ENCODE peak calls at places on chromosomes 3 and 15, in seven cellular contexts. I is mesenchymal stem cell, M is H9, R is IMR-90, Q is neuronal stem cell, T is mesendoderm, B is H1. A is an unnamed sample.
A peak's percentile ranks its signal among the peaks of the same experiment; 100 is the strongest.

GRCh38 chr15:78617131-78617915 is 3.5 kb downstream of the CHRNA3 start:
- DNase-seq in I (no peak), M (peak; percentile 20), R (no peak), Q (no peak), T (no peak), B (peak; percentile 39), A (no peak)

GRCh38 chr15:98649621-98649995 is 1.3 kb downstream of the IGF1R start:
- DNase-seq in I (peak; percentile 67), M (no peak), R (no peak), Q (no peak), T (no peak), B (no peak), A (peak; percentile 7)

GRCh38 chr3:122555275-122556071 is 8.6 kb downstream of the PARP9 start:
- DNase-seq in I (no peak), M (no peak), R (peak; percentile 57), Q (no peak), T (peak; percentile 66), B (no peak), A (no peak)

GRCh38 chr3:122563717-122564025 is 429 bp downstream of the PARP9 start:
- DNase-seq in I (peak; percentile 37), M (no peak), R (no peak), Q (no peak), T (peak; percentile 21), B (no peak), A (no peak)

GRCh38 chr3:176631175-176631574 is 566.1 kb downstream of the TBL1XR1 start:
- DNase-seq in I (no peak), M (no peak), R (no peak), Q (no peak), T (no peak), B (no peak), A (no peak)

GRCh38 chr3:187261541-187261969 is 30.0 kb downstream of the MASP1 start:
- DNase-seq in I (peak; percentile 45), M (no peak), R (peak; percentile 94), Q (no peak), T (no peak), B (no peak), A (peak; percentile 85)

GRCh38 chr3:46214751-46215352 is 6.7 kb upstream of the CCR1 start:
- DNase-seq in I (peak; percentile 3), M (peak; percentile 64), R (no peak), Q (peak; percentile 14), T (peak; percentile 86), B (peak; percentile 58), A (peak; percentile 52)

GRCh38 chr15:61084502-61084901 is 144.6 kb downstream of the RORA start:
- DNase-seq in I (no peak), M (no peak), R (no peak), Q (no peak), T (no peak), B (no peak), A (no peak)

GRCh38 chr3:112130638-112130993 is 2.4 kb downstream of the GCSAM start:
- DNase-seq in I (no peak), M (no peak), R (no peak), Q (no peak), T (no peak), B (no peak), A (no peak)

GRCh38 chr3:64157150-64158035 is 67.9 kb downstream of the PRICKLE2 start:
- DNase-seq in I (no peak), M (no peak), R (no peak), Q (no peak), T (no peak), B (no peak), A (peak; percentile 76)

GRCh38 chr15:40301467-40302179 is 6.1 kb downstream of the PLCB2 start:
- DNase-seq in I (no peak), M (peak; percentile 85), R (no peak), Q (no peak), T (peak; percentile 85), B (peak; percentile 75), A (no peak)

GRCh38 chr15:75067123-75067854 is 43.9 kb downstream of the PPCDC start:
- DNase-seq in I (peak; percentile 56), M (no peak), R (peak; percentile 73), Q (no peak), T (no peak), B (no peak), A (peak; percentile 13)

GRCh38 chr3:21751891-21752290 is 881 bp upstream of the ZNF385D start:
- DNase-seq in I (no peak), M (no peak), R (no peak), Q (no peak), T (no peak), B (no peak), A (no peak)

GRCh38 chr15:67040277-67040676 is 25.1 kb upstream of the SMAD3 start:
- DNase-seq in I (no peak), M (no peak), R (no peak), Q (no peak), T (no peak), B (no peak), A (no peak)

GRCh38 chr3:114428173-114428606 is 134.4 kb downstream of the TIGIT start:
- DNase-seq in I (no peak), M (no peak), R (no peak), Q (no peak), T (no peak), B (no peak), A (no peak)

GRCh38 chr3:158700559-158700958 is 28.1 kb upstream of the LXN start:
- DNase-seq in I (no peak), M (no peak), R (no peak), Q (no peak), T (no peak), B (no peak), A (no peak)

GRCh38 chr15:95872366-95872771 is 458.1 kb upstream of the NR2F2 start:
- DNase-seq in I (peak; percentile 38), M (no peak), R (peak; percentile 82), Q (no peak), T (peak; percentile 20), B (no peak), A (peak; percentile 92)

GRCh38 chr3:123335007-123335670 is 113.8 kb downstream of the ADCY5 start:
- DNase-seq in I (no peak), M (no peak), R (no peak), Q (no peak), T (no peak), B (no peak), A (peak; percentile 4)

GRCh38 chr3:100443690-100444089 is 42.4 kb downstream of the LNP1 start:
- DNase-seq in I (no peak), M (no peak), R (no peak), Q (no peak), T (peak; percentile 37), B (no peak), A (no peak)
- H3K18ac ChIP-seq in I (no peak overlapping the region), M (no peak overlapping the region), R (no peak overlapping the region), Q (no peak overlapping the region), T (no peak overlapping the region), B (no peak overlapping the region), A (no peak overlapping the region)

GRCh38 chr3:157301027-157301663 is 135.5 kb upstream of the PTX3 start:
- DNase-seq in I (peak; percentile 24), M (no peak), R (no peak), Q (no peak), T (no peak), B (no peak), A (no peak)

GRCh38 chr3:157300091-157300490 is 136.6 kb upstream of the PTX3 start:
- DNase-seq in I (no peak), M (no peak), R (no peak), Q (no peak), T (no peak), B (no peak), A (no peak)

GRCh38 chr3:157301755-157302154 is 134.9 kb upstream of the PTX3 start:
- DNase-seq in I (no peak), M (no peak), R (no peak), Q (no peak), T (no peak), B (no peak), A (no peak)

GRCh38 chr3:157310329-157311065 is 126.2 kb upstream of the PTX3 start:
- DNase-seq in I (no peak), M (no peak), R (no peak), Q (no peak), T (peak; percentile 15), B (no peak), A (no peak)

GRCh38 chr3:157305392-157305791 is 131.3 kb upstream of the PTX3 start:
- DNase-seq in I (no peak), M (no peak), R (peak; percentile 35), Q (no peak), T (no peak), B (no peak), A (peak; percentile 31)
- H3K27ac ChIP-seq in I (no peak overlapping the region), M (no peak overlapping the region), R (no peak overlapping the region), Q (no peak overlapping the region), T (no peak overlapping the region), B (no peak overlapping the region), A (no peak overlapping the region)

GRCh38 chr3:10351013-10351735 is 30.3 kb upstream of the SEC13 start:
- DNase-seq in I (no peak), M (peak; percentile 69), R (no peak), Q (no peak), T (peak; percentile 56), B (no peak), A (no peak)

GRCh38 chr3:10354373-10355015 is 33.6 kb upstream of the SEC13 start:
- DNase-seq in I (no peak), M (no peak), R (peak; percentile 56), Q (no peak), T (no peak), B (no peak), A (no peak)

GRCh38 chr3:10353661-10354372 is 32.9 kb upstream of the SEC13 start:
- DNase-seq in I (peak; percentile 40), M (no peak), R (no peak), Q (no peak), T (no peak), B (no peak), A (no peak)

GRCh38 chr3:10352146-10352911 is 31.4 kb upstream of the SEC13 start:
- DNase-seq in I (peak; percentile 94), M (no peak), R (peak; percentile 98), Q (no peak), T (peak; percentile 32), B (no peak), A (no peak)

GRCh38 chr3:10353160-10353559 is 32.2 kb upstream of the SEC13 start:
- DNase-seq in I (no peak), M (no peak), R (peak; percentile 20), Q (no peak), T (no peak), B (no peak), A (no peak)
- H4K8ac ChIP-seq in I (no peak overlapping the region), M (no peak overlapping the region), R (peak overlapping the region; percentile 13), Q (no peak overlapping the region), T (no peak overlapping the region), B (no peak overlapping the region), A (no peak overlapping the region)

GRCh38 chr3:139122612-139123011 is 77.9 kb upstream of the PRR23C start:
- DNase-seq in I (no peak), M (no peak), R (no peak), Q (no peak), T (no peak), B (peak; percentile 8), A (no peak)

GRCh38 chr3:139120336-139120971 is 75.8 kb upstream of the PRR23C start:
- DNase-seq in I (peak; percentile 74), M (no peak), R (peak; percentile 87), Q (no peak), T (peak; percentile 67), B (peak; percentile 38), A (no peak)

GRCh38 chr3:139122221-139122581 is 77.5 kb upstream of the PRR23C start:
- DNase-seq in I (no peak), M (no peak), R (peak; percentile 76), Q (no peak), T (no peak), B (peak; percentile 23), A (no peak)

GRCh38 chr3:139123377-139124095 is 78.8 kb upstream of the PRR23C start:
- DNase-seq in I (no peak), M (no peak), R (no peak), Q (no peak), T (no peak), B (peak; percentile 35), A (no peak)

GRCh38 chr3:139121513-139122220 is 77.0 kb upstream of the PRR23C start:
- DNase-seq in I (no peak), M (no peak), R (peak; percentile 73), Q (no peak), T (no peak), B (no peak), A (no peak)
- H3K18ac ChIP-seq in I (no peak overlapping the region), M (no peak overlapping the region), R (peak overlapping the region; percentile 41), Q (no peak overlapping the region), T (no peak overlapping the region), B (no peak overlapping the region), A (no peak overlapping the region)